ENCODE peak calls at places on chromosome 2, in seven cellular contexts. Z is activated CD8-positive, alpha-beta T cell treated with anti-CD3 and anti-CD28 coated beads for 36 hours; D is ovary; I is activated T-helper 1 cell treated with anti-CD3 and anti-CD28 coated beads, Interleukin-2, amount 50 U/mL, for 16 hours; T is fibroblast of the conjunctiva; J is H9; O is fibroblast of villous mesenchyme. Q is an unnamed sample.

GRCh38 chr2:215530191-215530968 is 94.5 kb upstream of the FN1 start:
- DNase-seq in Z (no peak), D (no peak), I (no peak), T (no peak), J (no peak), O (no peak), Q (no peak)

GRCh38 chr2:64222942-64223511 is 78.8 kb upstream of the PELI1 start:
- DNase-seq in Z (no peak), D (no peak), I (no peak), T (no peak), J (no peak), O (no peak), Q (no peak)

GRCh38 chr2:140990416-140990815 is 1140.4 kb downstream of the LRP1B start:
- DNase-seq in Z (no peak), D (no peak), I (no peak), T (peak), J (no peak), O (peak), Q (no peak)

GRCh38 chr2:149084924-149085795 is 46.7 kb downstream of the LYPD6B start:
- DNase-seq in Z (no peak), D (no peak), I (no peak), T (no peak), J (no peak), O (peak), Q (no peak)

GRCh38 chr2:83016343-83017110 is 1442.6 kb downstream of the SUCLG1 start:
- DNase-seq in Z (no peak), D (no peak), I (no peak), T (no peak), J (peak), O (no peak), Q (no peak)

GRCh38 chr2:239774142-239774462 is 251.0 kb downstream of the NDUFA10 start:
- DNase-seq in Z (no peak), D (no peak), I (no peak), T (no peak), J (no peak), O (no peak), Q (no peak)

GRCh38 chr2:212940816-212941215 is 210.6 kb downstream of the IKZF2 start:
- DNase-seq in Z (no peak), D (peak), I (no peak), T (no peak), J (peak), O (peak), Q (no peak)

GRCh38 chr2:23757686-23758433 is 169.1 kb downstream of the ATAD2B start:
- DNase-seq in Z (no peak), D (no peak), I (no peak), T (peak), J (no peak), O (peak), Q (no peak)

GRCh38 chr2:219219113-219219696 is 447 bp upstream of the ABCB6 start:
- DNase-seq in Z (no peak), D (peak), I (no peak), T (no peak), J (peak), O (no peak), Q (no peak)

GRCh38 chr2:69428981-69429380 is 8.3 kb downstream of the NFU1 start:
- DNase-seq in Z (no peak), D (no peak), I (no peak), T (no peak), J (no peak), O (no peak), Q (no peak)

GRCh38 chr2:42924436-42924897 is 132.1 kb upstream of the HAAO start:
- DNase-seq in Z (no peak), D (peak), I (no peak), T (no peak), J (no peak), O (no peak), Q (no peak)

GRCh38 chr2:224121406-224122067 is 82.5 kb upstream of the SERPINE2 start:
- DNase-seq in Z (no peak), D (no peak), I (no peak), T (no peak), J (no peak), O (no peak), Q (no peak)